ENCODE peak calls at places on chromosomes 5 and 9, in nine cellular contexts. D, C, V, H, J, S, W, P and O are unnamed samples.

GRCh38 chr5:33631786-33632185 is 191.0 kb downstream of the TARS1 start:
- DNase-seq in D (no peak), C (no peak), V (no peak), H (no peak), J (no peak), S (no peak), W (no peak), P (no peak), O (no peak)

GRCh38 chr5:78816143-78816765 is 167.7 kb upstream of the LHFPL2 start:
- DNase-seq in D (no peak), C (no peak), V (no peak), H (no peak), J (no peak), S (no peak), W (no peak), P (no peak), O (no peak)

GRCh38 chr5:43602456-43602817 is 543 bp upstream of the NNT start:
- DNase-seq in D (no peak), C (peak; percentile 63), V (peak; percentile 34), H (peak; percentile 35), J (peak; percentile 65), S (peak; percentile 66), W (peak; percentile 65), P (no peak), O (peak; percentile 16)

GRCh38 chr5:59795141-59795540 is 98.4 kb downstream of the PDE4D start:
- DNase-seq in D (no peak), C (no peak), V (no peak), H (no peak), J (no peak), S (no peak), W (no peak), P (no peak), O (no peak)

GRCh38 chr5:60349891-60350415 is 350.0 kb downstream of the DEPDC1B start:
- DNase-seq in D (no peak), C (no peak), V (no peak), H (no peak), J (no peak), S (no peak), W (no peak), P (no peak), O (no peak)

GRCh38 chr5:93570294-93571110 is 10.5 kb downstream of the NR2F1-AS1 start:
- DNase-seq in D (no peak), C (no peak), V (no peak), H (no peak), J (no peak), S (no peak), W (no peak), P (no peak), O (no peak)

GRCh38 chr5:117794847-117795246 is 1193.5 kb downstream of the DTWD2 start:
- DNase-seq in D (no peak), C (no peak), V (no peak), H (no peak), J (no peak), S (peak; percentile 13), W (no peak), P (no peak), O (no peak)

GRCh38 chr5:38603691-38604090 is 47.2 kb upstream of the LIFR start:
- DNase-seq in D (no peak), C (no peak), V (no peak), H (no peak), J (no peak), S (no peak), W (no peak), P (no peak), O (no peak)

GRCh38 chr5:107058239-107058638 is 612.5 kb downstream of the EFNA5 start:
- DNase-seq in D (no peak), C (no peak), V (no peak), H (no peak), J (no peak), S (no peak), W (peak; percentile 3), P (no peak), O (no peak)

GRCh38 chr5:113293068-113293571 is 141.7 kb downstream of the TSSK1B start:
- DNase-seq in D (no peak), C (no peak), V (no peak), H (no peak), J (no peak), S (no peak), W (no peak), P (no peak), O (no peak)

GRCh38 chr9:22037954-22038690 is 29.0 kb upstream of the CDKN2B start:
- DNase-seq in D (no peak), C (no peak), V (no peak), H (no peak), J (no peak), S (peak; percentile 89), W (no peak), P (no peak), O (no peak)

GRCh38 chr5:95886340-95887044 is 64.0 kb upstream of the GLRX start:
- DNase-seq in D (no peak), C (no peak), V (no peak), H (no peak), J (no peak), S (no peak), W (no peak), P (no peak), O (no peak)

GRCh38 chr9:81462759-81463158 is 226.6 kb downstream of the TLE1 start:
- DNase-seq in D (no peak), C (no peak), V (no peak), H (no peak), J (no peak), S (no peak), W (no peak), P (no peak), O (no peak)

GRCh38 chr9:93664549-93665120 is 88.3 kb downstream of the PHF2 start:
- DNase-seq in D (peak; percentile 52), C (peak; percentile 32), V (no peak), H (no peak), J (no peak), S (no peak), W (no peak), P (peak; percentile 27), O (peak; percentile 6)

GRCh38 chr9:35669331-35670145 is 4.2 kb upstream of the CA9 start:
- DNase-seq in D (no peak), C (no peak), V (no peak), H (no peak), J (no peak), S (no peak), W (peak; percentile 68), P (peak; percentile 81), O (no peak)

GRCh38 chr5:111320953-111321352 is 96.8 kb downstream of the CAMK4 start:
- DNase-seq in D (no peak), C (no peak), V (no peak), H (no peak), J (no peak), S (no peak), W (no peak), P (no peak), O (no peak)

GRCh38 chr5:149452007-149452664 is 73.0 kb upstream of the IL17B start:
- DNase-seq in D (peak; percentile 86), C (peak; percentile 73), V (peak; percentile 71), H (peak; percentile 79), J (no peak), S (peak; percentile 61), W (peak; percentile 89), P (peak; percentile 84), O (peak; percentile 49)

GRCh38 chr5:54900906-54901725 is 84.3 kb downstream of the ESM1 start:
- DNase-seq in D (no peak), C (no peak), V (peak; percentile 36), H (no peak), J (no peak), S (peak; percentile 77), W (peak; percentile 69), P (no peak), O (no peak)

GRCh38 chr9:125649315-125649714 is 57.7 kb downstream of the MAPKAP1 start:
- DNase-seq in D (peak; percentile 69), C (peak; percentile 80), V (peak; percentile 46), H (peak; percentile 16), J (no peak), S (peak; percentile 71), W (no peak), P (no peak), O (no peak)

GRCh38 chr5:164868761-164869160 is 1363.3 kb downstream of the MAT2B start:
- DNase-seq in D (no peak), C (no peak), V (no peak), H (no peak), J (no peak), S (no peak), W (no peak), P (no peak), O (no peak)

GRCh38 chr5:164869325-164869724 is 1363.9 kb downstream of the MAT2B start:
- DNase-seq in D (no peak), C (no peak), V (no peak), H (no peak), J (no peak), S (no peak), W (no peak), P (no peak), O (no peak)
- H3K4me3 ChIP-seq in D (no peak overlapping the region), C (no peak overlapping the region), V (no peak overlapping the region), H (no peak overlapping the region), J (no peak overlapping the region), S (no peak overlapping the region), W (no peak overlapping the region), P (no peak overlapping the region), O (no peak overlapping the region)

DNA sequence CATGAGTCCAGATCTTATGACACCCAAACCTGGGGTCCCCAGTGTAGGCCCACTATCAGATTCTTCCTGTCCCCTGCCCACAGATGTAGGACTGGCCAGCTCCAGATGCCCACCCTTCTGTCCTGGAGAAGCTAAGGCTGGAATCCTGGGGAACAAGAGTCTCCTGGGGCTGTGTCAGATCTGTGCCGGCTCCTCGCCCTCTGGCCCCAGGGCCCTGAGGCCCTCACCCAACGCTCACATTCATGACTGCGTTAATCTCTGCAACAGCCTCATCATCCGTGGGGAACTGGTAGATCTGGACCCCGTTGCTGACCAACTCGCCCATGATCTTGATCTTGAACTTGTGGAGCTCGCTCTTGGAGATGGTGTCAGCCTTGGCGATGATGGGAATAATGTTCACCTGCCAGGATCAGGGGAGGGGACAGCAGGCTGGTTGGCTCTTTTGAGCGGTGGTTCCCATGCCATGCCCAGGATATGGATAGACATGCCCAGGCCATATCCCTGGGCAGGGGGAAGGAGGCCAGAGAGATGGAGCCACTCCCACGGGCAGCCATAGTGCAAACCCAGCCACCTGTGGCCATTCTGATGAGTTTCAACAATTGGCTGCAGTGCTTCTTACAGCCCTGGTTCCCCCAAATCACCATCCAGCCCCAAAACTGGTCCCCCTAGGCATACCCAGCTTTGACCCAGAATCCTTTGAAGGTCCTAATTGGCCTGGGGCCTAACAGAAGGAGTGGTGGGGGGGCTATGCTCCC is 14.6 kb downstream of the SEPTIN8 start:
- DNase-seq in D (peak; percentile 43), C (peak; percentile 41), V (no peak), H (no peak), J (no peak), S (no peak), W (no peak), P (no peak), O (no peak)
- H3K36me3 ChIP-seq in D (peaks cover 77% of the 10 kb centered on the region), C (peaks cover 86% of the 10 kb centered on the region), V (no peaks in the 10 kb centered on the region), H (peaks cover 77% of the 10 kb centered on the region), J (peaks cover 25% of the 10 kb centered on the region), S (peaks cover 72% of the 10 kb centered on the region), W (no peaks in the 10 kb centered on the region), P (no peaks in the 10 kb centered on the region), O (peaks cover 79% of the 10 kb centered on the region)

GRCh38 chr9:128685636-128686489 is 3.2 kb upstream of the SET start:
- DNase-seq in D (no peak), C (no peak), V (no peak), H (no peak), J (no peak), S (no peak), W (peak; percentile 57), P (peak; percentile 62), O (no peak)
- H3K4me3 ChIP-seq in D (no peak overlapping the region), C (peak overlapping the region; percentile 8), V (peak overlapping the region; percentile 86), H (no peak overlapping the region), J (no peak overlapping the region), S (no peak overlapping the region), W (no peak overlapping the region), P (peak overlapping the region; percentile 67), O (no peak overlapping the region)

GRCh38 chr5:8227114-8227513 is 358.2 kb downstream of the MTRR start:
- DNase-seq in D (no peak), C (no peak), V (no peak), H (no peak), J (no peak), S (no peak), W (no peak), P (no peak), O (no peak)
- H3K36me3 ChIP-seq in D (no peaks in the 10 kb centered on the region), C (no peaks in the 10 kb centered on the region), V (no peaks in the 10 kb centered on the region), H (no peaks in the 10 kb centered on the region), J (no peaks in the 10 kb centered on the region), S (no peaks in the 10 kb centered on the region), W (no peaks in the 10 kb centered on the region), P (no peaks in the 10 kb centered on the region), O (no peaks in the 10 kb centered on the region)